ENCODE peak calls at places on chromosomes 4 and X, in seven cellular contexts. One of them, this sample, is unnamed.

GRCh38 chrX:148555101-148555500 is 54.7 kb downstream of the AFF2 start:
- DNase-seq in HepG2: no peak
- DNase-seq in testis: no peak
- DNase-seq in A549: no peak
- DNase-seq in body of pancreas: no peak
- DNase-seq in ovary: no peak
- DNase-seq in GM12878: no peak
- DNase-seq in this sample: no peak

GRCh38 chr4:182449186-182449880 is 206.1 kb downstream of the TENM3 start:
- DNase-seq in HepG2: no peak
- DNase-seq in testis: peak; percentile 68
- DNase-seq in A549: peak; percentile 15
- DNase-seq in body of pancreas: no peak
- DNase-seq in ovary: no peak
- DNase-seq in GM12878: no peak
- DNase-seq in this sample: no peak

GRCh38 chr4:22692736-22693135 is at the start of gene GBA3:
- DNase-seq in HepG2: no peak
- DNase-seq in testis: no peak
- DNase-seq in A549: no peak
- DNase-seq in body of pancreas: no peak
- DNase-seq in ovary: no peak
- DNase-seq in GM12878: no peak
- DNase-seq in this sample: peak; percentile 9

GRCh38 chrX:45715787-45716186 is 515.1 kb upstream of the DIPK2B start:
- DNase-seq in HepG2: no peak
- DNase-seq in testis: no peak
- DNase-seq in A549: no peak
- DNase-seq in body of pancreas: no peak
- DNase-seq in ovary: no peak
- DNase-seq in GM12878: no peak
- DNase-seq in this sample: peak; percentile 4

GRCh38 chr4:137390707-137391106 is 141.6 kb downstream of the PCDH18 start:
- DNase-seq in HepG2: no peak
- DNase-seq in testis: no peak
- DNase-seq in A549: no peak
- DNase-seq in body of pancreas: no peak
- DNase-seq in ovary: no peak
- DNase-seq in GM12878: no peak
- DNase-seq in this sample: no peak

GRCh38 chrX:98068210-98068609 is 1184.5 kb downstream of the RPA4 start:
- DNase-seq in HepG2: no peak
- DNase-seq in testis: no peak
- DNase-seq in A549: no peak
- DNase-seq in body of pancreas: no peak
- DNase-seq in ovary: no peak
- DNase-seq in GM12878: no peak
- DNase-seq in this sample: no peak

GRCh38 chr4:157514711-157515110 is 294.2 kb downstream of the GRIA2 start:
- DNase-seq in HepG2: peak; percentile 7
- DNase-seq in testis: peak; percentile 18
- DNase-seq in A549: no peak
- DNase-seq in body of pancreas: peak; percentile 10
- DNase-seq in ovary: no peak
- DNase-seq in GM12878: no peak
- DNase-seq in this sample: no peak

GRCh38 chrX:2609431-2610238 is 81.5 kb upstream of the CD99 start:
- DNase-seq in HepG2: no peak
- DNase-seq in testis: no peak
- DNase-seq in A549: peak; percentile 19
- DNase-seq in body of pancreas: no peak
- DNase-seq in ovary: no peak
- DNase-seq in GM12878: no peak
- DNase-seq in this sample: no peak

GRCh38 chr4:7507381-7507780 is 72.7 kb upstream of the PSAPL1 start:
- DNase-seq in HepG2: no peak
- DNase-seq in testis: no peak
- DNase-seq in A549: no peak
- DNase-seq in body of pancreas: no peak
- DNase-seq in ovary: no peak
- DNase-seq in GM12878: no peak
- DNase-seq in this sample: no peak

GRCh38 chrX:37813570-37813969 is 33.7 kb downstream of the CYBB start:
- DNase-seq in HepG2: no peak
- DNase-seq in testis: no peak
- DNase-seq in A549: no peak
- DNase-seq in body of pancreas: no peak
- DNase-seq in ovary: no peak
- DNase-seq in GM12878: no peak
- DNase-seq in this sample: no peak

GRCh38 chrX:21493226-21493850 is 119.1 kb downstream of the CNKSR2 start:
- DNase-seq in HepG2: no peak
- DNase-seq in testis: no peak
- DNase-seq in A549: no peak
- DNase-seq in body of pancreas: no peak
- DNase-seq in ovary: no peak
- DNase-seq in GM12878: no peak
- DNase-seq in this sample: no peak

GRCh38 chrX:13091111-13091765 is 46.8 kb upstream of the FAM9C start:
- DNase-seq in HepG2: no peak
- DNase-seq in testis: no peak
- DNase-seq in A549: no peak
- DNase-seq in body of pancreas: no peak
- DNase-seq in ovary: no peak
- DNase-seq in GM12878: peak; percentile 75
- DNase-seq in this sample: no peak
- TF ChIP-seq POLR2A in HepG2: no peak
- TF ChIP-seq POLR2A in testis: no peak
- TF ChIP-seq POLR2A in A549: no peak
- TF ChIP-seq POLR2A in body of pancreas: no peak
- TF ChIP-seq POLR2A in ovary: no peak
- TF ChIP-seq POLR2A in GM12878: no peak
- TF ChIP-seq POLR2A in this sample: no peak

DNA sequence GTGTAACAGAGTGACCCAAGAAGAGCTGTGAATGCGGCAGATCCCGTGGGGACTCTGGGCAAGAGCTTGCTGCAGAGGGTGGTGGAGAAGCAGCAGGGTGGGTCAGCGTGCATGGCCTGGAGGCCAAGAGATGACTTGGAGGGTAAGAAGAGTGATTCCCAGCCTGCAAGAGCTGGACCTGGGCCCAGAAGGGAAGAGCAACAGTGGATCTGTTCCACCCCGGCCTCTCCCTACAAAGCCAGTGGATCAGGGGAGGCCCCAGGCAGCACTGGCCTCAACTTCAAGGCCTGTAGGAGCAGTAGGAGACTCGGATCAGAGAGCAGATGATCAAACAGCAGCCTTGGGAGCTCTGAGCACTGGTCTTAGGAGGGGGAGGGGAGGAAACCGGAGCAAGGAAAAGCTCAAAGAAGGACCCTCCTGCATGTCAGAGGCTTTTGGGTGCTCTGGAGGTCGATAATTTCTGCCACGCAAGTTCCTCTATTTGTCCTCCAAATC is 7.6 kb downstream of the L1CAM start:
- DNase-seq in HepG2: no peak
- DNase-seq in testis: no peak
- DNase-seq in A549: no peak
- DNase-seq in body of pancreas: no peak
- DNase-seq in ovary: no peak
- DNase-seq in GM12878: no peak
- DNase-seq in this sample: no peak
- H3K4me1 ChIP-seq in HepG2: peaks cover 51% of the 10 kb centered on the region
- H3K4me1 ChIP-seq in testis: no peaks in the 10 kb centered on the region
- H3K4me1 ChIP-seq in A549: no peaks in the 10 kb centered on the region
- H3K4me1 ChIP-seq in body of pancreas: no peaks in the 10 kb centered on the region
- H3K4me1 ChIP-seq in ovary: no peaks in the 10 kb centered on the region
- H3K4me1 ChIP-seq in GM12878: no peaks in the 10 kb centered on the region
- H3K4me1 ChIP-seq in this sample: no peaks in the 10 kb centered on the region

GRCh38 chrX:71282514-71283408 is 674 bp upstream of the NONO start:
- DNase-seq in HepG2: peak; percentile 29
- DNase-seq in testis: peak; percentile 15
- DNase-seq in A549: peak; percentile 35
- DNase-seq in body of pancreas: no peak
- DNase-seq in ovary: no peak
- DNase-seq in GM12878: no peak
- DNase-seq in this sample: no peak

GRCh38 chrX:71285929-71286328 is 2.5 kb downstream of the NONO start:
- DNase-seq in HepG2: no peak
- DNase-seq in testis: no peak
- DNase-seq in A549: no peak
- DNase-seq in body of pancreas: no peak
- DNase-seq in ovary: no peak
- DNase-seq in GM12878: no peak
- DNase-seq in this sample: no peak

GRCh38 chrX:71283409-71284143 is at the start of gene NONO:
- DNase-seq in HepG2: peak; percentile 97
- DNase-seq in testis: peak; percentile 93
- DNase-seq in A549: peak; percentile 81
- DNase-seq in body of pancreas: peak; percentile 86
- DNase-seq in ovary: peak; percentile 88
- DNase-seq in GM12878: peak; percentile 90
- DNase-seq in this sample: peak; percentile 82
- TF ChIP-seq POLR2A in HepG2: peak; percentile 62
- TF ChIP-seq POLR2A in testis: peak; percentile 26
- TF ChIP-seq POLR2A in A549: peak; percentile 49
- TF ChIP-seq POLR2A in body of pancreas: peak; percentile 41
- TF ChIP-seq POLR2A in ovary: peak; percentile 67
- TF ChIP-seq POLR2A in GM12878: peak; percentile 88
- TF ChIP-seq POLR2A in this sample: peak; percentile 81

GRCh38 chr4:52714597-52715254 is 36.5 kb downstream of the ERVMER34-1 start:
- DNase-seq in HepG2: no peak
- DNase-seq in testis: no peak
- DNase-seq in A549: no peak
- DNase-seq in body of pancreas: no peak
- DNase-seq in ovary: no peak
- DNase-seq in GM12878: no peak
- DNase-seq in this sample: no peak
- H3K4me1 ChIP-seq in HepG2: peaks cover 45% of the 10 kb centered on the region
- H3K4me1 ChIP-seq in testis: peaks cover 15% of the 10 kb centered on the region
- H3K4me1 ChIP-seq in A549: peaks cover 23% of the 10 kb centered on the region
- H3K4me1 ChIP-seq in body of pancreas: peaks cover 31% of the 10 kb centered on the region
- H3K4me1 ChIP-seq in ovary: peaks cover 11% of the 10 kb centered on the region
- H3K4me1 ChIP-seq in GM12878: peaks cover 28% of the 10 kb centered on the region
- H3K4me1 ChIP-seq in this sample: peaks cover 12% of the 10 kb centered on the region

This sample was measured in thyroid gland.